ENCODE peak calls at places on chromosomes 1 and 21, in seven cellular contexts. T is right atrium auricular region; U is BE2C; Y is NCI-H1092; X is naive thymus-derived CD8-positive, alpha-beta T cell; H is lower lobe of right lung; M is WTC11. J is an unnamed sample.

GRCh38 chr1:85201340-85202091 is 700 bp upstream of the SYDE2 start:
- DNase-seq in X (peak), T (peak), Y (no peak), U (peak), H (peak), M (peak), J (no peak)

GRCh38 chr1:110538082-110538481 is 19.1 kb upstream of the KCNA10 start:
- DNase-seq in Y (no peak), X (no peak), M (no peak), U (no peak), T (no peak), H (no peak), J (no peak)

GRCh38 chr1:87329051-87329755 is 523 bp downstream of the LMO4 start:
- DNase-seq in U (peak), X (peak), H (peak), M (peak), Y (peak), T (peak), J (peak)

GRCh38 chr1:215083408-215083961 is 948 bp downstream of the KCNK2 start:
- DNase-seq in M (peak), Y (peak), H (no peak), X (no peak), T (no peak), U (peak), J (no peak)

GRCh38 chr1:110495926-110496600 is 22.9 kb downstream of the KCNA10 start:
- DNase-seq in X (peak), T (peak), U (peak), M (peak), H (peak), Y (peak), J (no peak)

GRCh38 chr1:161038523-161039153 is at the start of gene TSTD1:
- DNase-seq in U (no peak), X (peak), Y (peak), M (peak), T (no peak), H (peak), J (no peak)

GRCh38 chr1:41109316-41110263 is 88.1 kb upstream of the SLFNL1 start:
- DNase-seq in M (no peak), T (peak), X (no peak), Y (no peak), H (no peak), U (peak), J (peak)

GRCh38 chr21:42319368-42319767 is 4.2 kb upstream of the TFF3 start:
- DNase-seq in U (no peak), T (peak), M (no peak), Y (no peak), H (no peak), X (no peak), J (no peak)

GRCh38 chr1:25944986-25945385 is 38.8 kb upstream of the STMN1 start:
- DNase-seq in H (no peak), U (no peak), M (no peak), T (no peak), X (no peak), Y (no peak), J (no peak)

GRCh38 chr1:169944621-169945020 is 50.9 kb upstream of the SCYL3 start:
- DNase-seq in X (no peak), H (no peak), U (no peak), M (no peak), Y (no peak), T (no peak), J (no peak)

GRCh38 chr1:43930168-43930948 is 3.2 kb upstream of the ARTN start:
- DNase-seq in H (no peak), U (peak), M (peak), Y (no peak), X (no peak), T (no peak), J (no peak)

GRCh38 chr1:167912294-167912693 is 1.6 kb downstream of the ADCY10 start:
- DNase-seq in T (no peak), M (peak), H (no peak), Y (no peak), U (no peak), X (no peak), J (no peak)

GRCh38 chr1:88983791-88984552 is 8.5 kb downstream of the KYAT3 start:
- DNase-seq in T (no peak), U (no peak), M (no peak), X (peak), H (peak), Y (no peak), J (no peak)

J was measured in esophagus muscularis mucosa.